ENCODE peak calls at places on chromosomes 5 and 9, in nine cellular contexts. L is HT-29; S is progenitor cell of endocrine pancreas; I is NCI-H1105; V is left cardiac atrium; E is T1000; N is GM04504; K is activated T-helper 9 cell treated with anti-CD3 and anti-CD28 coated beads, Interleukin-2, amount 50 U/mL, for 16 hours; Y is sigmoid colon. R is an unnamed sample.

GRCh38 chr9:125262217-125262991 is 778 bp downstream of the GAPVD1 start:
- DNase-seq in L (peak), S (no peak), I (peak), V (no peak), E (no peak), N (no peak), K (no peak), Y (no peak), R (no peak)

GRCh38 chr5:32600057-32600622 is 14.8 kb downstream of the SUB1 start:
- DNase-seq in L (no peak), S (no peak), I (no peak), V (no peak), E (peak), N (peak), K (no peak), Y (no peak), R (peak)

GRCh38 chr5:120366047-120366446 is 98.1 kb upstream of the PRR16 start:
- DNase-seq in L (no peak), S (no peak), I (no peak), V (no peak), E (no peak), N (no peak), K (no peak), Y (no peak), R (no peak)

GRCh38 chr5:173800340-173800739 is 87.8 kb upstream of the CPEB4 start:
- DNase-seq in L (no peak), S (no peak), I (no peak), V (no peak), E (no peak), N (no peak), K (no peak), Y (no peak), R (no peak)

GRCh38 chr5:114789773-114790402 is 379.8 kb downstream of the TRIM36 start:
- DNase-seq in L (peak), S (no peak), I (no peak), V (no peak), E (no peak), N (no peak), K (no peak), Y (no peak), R (no peak)

GRCh38 chr9:24614070-24614469 is 68.4 kb upstream of the IZUMO3 start:
- DNase-seq in L (peak), S (no peak), I (no peak), V (no peak), E (no peak), N (no peak), K (no peak), Y (no peak), R (no peak)

GRCh38 chr5:56818409-56819026 is 3.2 kb downstream of the MAP3K1 start:
- DNase-seq in L (no peak), S (no peak), I (no peak), V (no peak), E (no peak), N (no peak), K (no peak), Y (no peak), R (no peak)

GRCh38 chr9:89464991-89465390 is 32.9 kb downstream of the SEMA4D start:
- DNase-seq in L (no peak), S (no peak), I (no peak), V (no peak), E (no peak), N (no peak), K (no peak), Y (peak), R (no peak)

GRCh38 chr5:85168474-85168873 is 783.8 kb upstream of the EDIL3 start:
- DNase-seq in L (no peak), S (no peak), I (no peak), V (no peak), E (no peak), N (no peak), K (no peak), Y (no peak), R (no peak)

GRCh38 chr5:145666591-145666990 is 168.6 kb downstream of the PRELID2 start:
- DNase-seq in L (no peak), S (no peak), I (no peak), V (no peak), E (no peak), N (no peak), K (no peak), Y (no peak), R (no peak)

GRCh38 chr5:106957336-106957735 is 713.4 kb downstream of the EFNA5 start:
- DNase-seq in L (no peak), S (no peak), I (no peak), V (no peak), E (no peak), N (no peak), K (no peak), Y (no peak), R (no peak)

GRCh38 chr5:138035605-138036537 is 3.0 kb upstream of the FAM13B start:
- DNase-seq in L (peak), S (peak), I (peak), V (peak), E (peak), N (peak), K (peak), Y (peak), R (peak)

GRCh38 chr5:146073239-146073900 is 32.0 kb downstream of the PLAC8L1 start:
- DNase-seq in L (no peak), S (no peak), I (no peak), V (no peak), E (no peak), N (no peak), K (no peak), Y (no peak), R (no peak)

GRCh38 chr9:113485761-113486115 is 22.2 kb downstream of the RGS3 start:
- DNase-seq in L (no peak), S (no peak), I (no peak), V (no peak), E (no peak), N (no peak), K (no peak), Y (peak), R (no peak)

GRCh38 chr9:3290231-3290840 is 235.5 kb downstream of the RFX3 start:
- DNase-seq in L (no peak), S (no peak), I (no peak), V (no peak), E (no peak), N (no peak), K (no peak), Y (no peak), R (no peak)

GRCh38 chr5:133991171-133991910 is 13.4 kb downstream of the VDAC1 start:
- DNase-seq in L (no peak), S (no peak), I (no peak), V (no peak), E (no peak), N (no peak), K (no peak), Y (no peak), R (no peak)

GRCh38 chr9:3746296-3747275 is 220.8 kb upstream of the RFX3 start:
- DNase-seq in L (peak), S (no peak), I (no peak), V (no peak), E (no peak), N (peak), K (no peak), Y (no peak), R (peak)

GRCh38 chr5:174692982-174693422 is 31.4 kb upstream of the MSX2 start:
- DNase-seq in L (no peak), S (no peak), I (no peak), V (no peak), E (no peak), N (no peak), K (no peak), Y (no peak), R (no peak)

GRCh38 chr9:76371901-76372300 is 22.3 kb downstream of the RFK start:
- DNase-seq in L (no peak), S (no peak), I (no peak), V (no peak), E (no peak), N (no peak), K (no peak), Y (no peak), R (peak)

GRCh38 chr9:22997923-22998322 is 551.3 kb downstream of the DMRTA1 start:
- DNase-seq in L (no peak), S (no peak), I (no peak), V (no peak), E (no peak), N (no peak), K (no peak), Y (no peak), R (no peak)

R was measured in HS-27A.